ENCODE peak calls at places on chromosomes 12 and 14, in four cellular contexts. U is GM23248, T is SK-N-MC, H is adipocyte. Z is an unnamed sample.

GRCh38 chr12:132162508-132163031 is 18.3 kb downstream of the NOC4L start:
- DNase-seq in U (peak; percentile 90), T (peak; percentile 8), H (peak; percentile 95), Z (no peak)

GRCh38 chr12:25965682-25966081 is 7.2 kb downstream of the RASSF8 start:
- DNase-seq in U (no peak), T (no peak), H (no peak), Z (no peak)

GRCh38 chr14:94936901-94937321 is 167.0 kb upstream of the GSC start:
- DNase-seq in U (no peak), T (no peak), H (no peak), Z (no peak)

GRCh38 chr12:67525500-67525884 is 123.1 kb upstream of the DYRK2 start:
- DNase-seq in U (no peak), T (no peak), H (no peak), Z (no peak)

GRCh38 chr14:65957631-65958205 is 528.5 kb upstream of the CCDC196 start:
- DNase-seq in U (no peak), T (no peak), H (no peak), Z (no peak)

GRCh38 chr12:85468356-85469157 is 188.5 kb downstream of the ALX1 start:
- DNase-seq in U (peak; percentile 74), T (peak; percentile 52), H (peak; percentile 88), Z (peak; percentile 23)

GRCh38 chr12:117361312-117361670 is at the start of gene NOS1:
- DNase-seq in U (no peak), T (no peak), H (no peak), Z (no peak)

GRCh38 chr14:102799684-102800562 is 22.7 kb downstream of the TRAF3 start:
- DNase-seq in U (peak; percentile 82), T (no peak), H (peak; percentile 86), Z (no peak)

GRCh38 chr14:81433378-81433777 is 33.3 kb upstream of the STON2 start:
- DNase-seq in U (no peak), T (no peak), H (no peak), Z (no peak)

GRCh38 chr14:94769413-94770250 is at the start of gene GSC:
- DNase-seq in U (peak; percentile 84), T (no peak), H (peak; percentile 85), Z (no peak)

GRCh38 chr12:93591137-93591868 is 18.8 kb downstream of the SOCS2 start:
- DNase-seq in U (peak; percentile 98), T (no peak), H (peak; percentile 89), Z (no peak)

GRCh38 chr12:13022737-13023370 is 21.3 kb upstream of the FAM234B start:
- DNase-seq in U (no peak), T (no peak), H (no peak), Z (no peak)

GRCh38 chr12:118068361-118068958 is 7.5 kb upstream of the WSB2 start:
- DNase-seq in U (no peak), T (no peak), H (no peak), Z (no peak)

GRCh38 chr14:37093364-37093763 is 79.0 kb downstream of the SLC25A21 start:
- DNase-seq in U (no peak), T (no peak), H (no peak), Z (no peak)

GRCh38 chr12:101738920-101739665 is at the start of gene SYCP3:
- DNase-seq in U (no peak), T (no peak), H (no peak), Z (no peak)

GRCh38 chr12:121529184-121529583 is 51.6 kb downstream of the KDM2B start:
- DNase-seq in U (no peak), T (no peak), H (no peak), Z (no peak)

GRCh38 chr12:90888316-90888715 is 66.7 kb downstream of the CCER1 start:
- DNase-seq in U (no peak), T (no peak), H (peak; percentile 58), Z (no peak)

GRCh38 chr14:58637391-58638230 is at the start of gene DACT1:
- DNase-seq in U (peak; percentile 86), T (no peak), H (peak; percentile 95), Z (no peak)

GRCh38 chr12:52822771-52823510 is 9.0 kb upstream of the KRT4 start:
- DNase-seq in U (no peak), T (no peak), H (no peak), Z (no peak)

GRCh38 chr14:75283162-75283883 is 4.7 kb downstream of the FOS start:
- DNase-seq in U (peak; percentile 55), T (no peak), H (peak; percentile 77), Z (no peak)

GRCh38 chr14:32679927-32680612 is 258.6 kb upstream of the NPAS3 start:
- DNase-seq in U (no peak), T (no peak), H (no peak), Z (no peak)

GRCh38 chr14:64176330-64176729 is 117.8 kb downstream of the ESR2 start:
- DNase-seq in U (no peak), T (no peak), H (no peak), Z (no peak)

GRCh38 chr12:81209001-81209400 is 131.1 kb downstream of the ACSS3 start:
- DNase-seq in U (peak; percentile 54), T (no peak), H (peak; percentile 67), Z (no peak)

GRCh38 chr12:81207173-81207572 is 129.3 kb downstream of the ACSS3 start:
- DNase-seq in U (no peak), T (no peak), H (no peak), Z (no peak)

GRCh38 chr12:81208193-81208946 is 130.5 kb downstream of the ACSS3 start:
- DNase-seq in U (peak; percentile 1), T (no peak), H (no peak), Z (no peak)

GRCh38 chr12:81206425-81206824 is 128.5 kb downstream of the ACSS3 start:
- DNase-seq in U (no peak), T (no peak), H (no peak), Z (no peak)

DNA sequence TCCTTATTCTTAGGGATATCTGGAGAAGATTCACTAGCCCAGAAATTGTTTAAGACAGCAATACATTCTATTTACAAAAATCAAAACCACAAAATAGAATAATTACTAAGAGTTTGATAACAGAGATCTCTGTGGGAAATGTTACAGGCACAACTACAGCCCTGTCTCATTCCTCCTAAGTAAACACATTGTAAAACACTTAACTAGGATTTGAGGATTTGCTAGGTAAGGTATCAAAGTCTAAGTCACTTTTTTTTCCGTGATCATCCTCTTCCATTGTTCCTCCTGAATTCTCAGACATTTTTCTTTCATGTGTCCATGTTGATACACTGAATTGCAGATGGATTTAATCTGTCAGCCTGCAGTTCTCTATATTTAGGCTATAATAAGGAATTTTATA is 127.5 kb downstream of the ACSS3 start:
- DNase-seq in U (no peak), T (no peak), H (no peak), Z (no peak)
- H3K9ac ChIP-seq in U (no peak overlapping the region), T (no peak overlapping the region), H (no peak overlapping the region), Z (no peak overlapping the region)

GRCh38 chr14:73269729-73270651 is 32.7 kb downstream of the PAPLN start:
- DNase-seq in U (no peak), T (no peak), H (peak; percentile 20), Z (no peak)
- H3K9ac ChIP-seq in U (no peak overlapping the region), T (no peak overlapping the region), H (peak overlapping the region; percentile 51), Z (peak overlapping the region; percentile 46)

GRCh38 chr14:24331731-24332093 is 3.2 kb downstream of the ADCY4 start:
- DNase-seq in U (no peak), T (no peak), H (no peak), Z (no peak)

GRCh38 chr14:24334431-24335271 is at the start of gene ADCY4:
- DNase-seq in U (peak; percentile 50), T (no peak), H (peak; percentile 38), Z (no peak)

GRCh38 chr14:24329736-24330135 is 5.1 kb downstream of the ADCY4 start:
- DNase-seq in U (peak; percentile 47), T (no peak), H (no peak), Z (no peak)

GRCh38 chr14:24330973-24331674 is 3.7 kb downstream of the ADCY4 start:
- DNase-seq in U (no peak), T (no peak), H (no peak), Z (no peak)

GRCh38 chr14:24332094-24332983 is 2.5 kb downstream of the ADCY4 start:
- DNase-seq in U (peak; percentile 80), T (peak; percentile 48), H (peak; percentile 85), Z (peak; percentile 60)
- H3K9ac ChIP-seq in U (no peak overlapping the region), T (no peak overlapping the region), H (no peak overlapping the region), Z (no peak overlapping the region)

GRCh38 chr12:115606040-115606439 is 671.5 kb downstream of the MED13L start:
- DNase-seq in U (no peak), T (no peak), H (no peak), Z (no peak)

GRCh38 chr12:115617391-115617790 is 660.1 kb downstream of the MED13L start:
- DNase-seq in U (no peak), T (no peak), H (no peak), Z (no peak)

GRCh38 chr12:115609356-115609755 is 668.1 kb downstream of the MED13L start:
- DNase-seq in U (peak; percentile 21), T (no peak), H (no peak), Z (no peak)

DNA sequence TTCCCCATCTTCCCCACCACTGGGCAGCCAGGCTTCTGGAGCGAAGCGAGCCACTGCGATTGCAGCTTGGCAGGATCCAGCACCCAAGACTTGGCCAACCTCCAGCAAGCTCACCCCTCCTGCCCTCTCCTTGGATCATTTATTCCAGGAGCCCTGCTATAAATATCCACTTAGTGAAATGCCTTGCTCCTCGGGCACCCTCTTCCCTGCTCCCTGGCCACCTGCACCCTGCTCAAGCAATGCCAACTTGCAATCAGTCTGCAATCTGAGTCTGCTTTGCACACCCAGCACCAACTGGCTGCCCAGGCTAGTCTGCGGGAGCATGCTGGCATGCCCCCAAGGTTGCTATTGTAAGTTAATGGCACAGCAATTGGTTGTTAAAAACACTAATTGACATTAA is 666.0 kb downstream of the MED13L start:
- DNase-seq in U (no peak), T (no peak), H (no peak), Z (no peak)
- H3K9ac ChIP-seq in U (no peak overlapping the region), T (no peak overlapping the region), H (no peak overlapping the region), Z (no peak overlapping the region)

GRCh38 chr14:99075771-99076370 is 196.1 kb downstream of the BCL11B start:
- DNase-seq in U (peak; percentile 3), T (no peak), H (no peak), Z (no peak)

GRCh38 chr14:99075061-99075460 is 196.9 kb downstream of the BCL11B start:
- DNase-seq in U (no peak), T (peak; percentile 51), H (no peak), Z (no peak)

GRCh38 chr14:99072433-99072832 is 199.6 kb downstream of the BCL11B start:
- DNase-seq in U (no peak), T (no peak), H (no peak), Z (no peak)

GRCh38 chr14:99072956-99073355 is 199.0 kb downstream of the BCL11B start:
- DNase-seq in U (no peak), T (no peak), H (no peak), Z (no peak)

GRCh38 chr14:99073401-99073800 is 198.6 kb downstream of the BCL11B start:
- DNase-seq in U (no peak), T (no peak), H (no peak), Z (no peak)
- H3K9ac ChIP-seq in U (no peak overlapping the region), T (no peak overlapping the region), H (no peak overlapping the region), Z (no peak overlapping the region)

GRCh38 chr14:77125275-77126073 is 16.1 kb downstream of the ZDHHC22 start:
- DNase-seq in U (no peak), T (no peak), H (no peak), Z (no peak)
- H3K9ac ChIP-seq in U (no peak overlapping the region), T (no peak overlapping the region), H (no peak overlapping the region), Z (no peak overlapping the region)

GRCh38 chr12:106106892-106107291 is 31.9 kb downstream of the NUAK1 start:
- DNase-seq in U (peak; percentile 79), T (no peak), H (peak; percentile 79), Z (no peak)
- H3K9ac ChIP-seq in U (peak overlapping the region; percentile 34), T (no peak overlapping the region), H (no peak overlapping the region), Z (no peak overlapping the region)

Z was measured in GM12878.